ENCODE peak calls at places on chromosome 9, in nine cellular contexts. One of them, this sample, is unnamed.

GRCh38 chr9:29799227-29799626 is 2225.9 kb upstream of the C9orf72 start:
- DNase-seq in A549: no peak
- DNase-seq in cardiac fibroblast: no peak
- DNase-seq in adrenal gland: no peak
- DNase-seq in mucosa of descending colon: no peak
- DNase-seq in cardiac muscle cell: no peak
- DNase-seq in GM20000: no peak
- DNase-seq in body of pancreas: no peak
- DNase-seq in AG09319: no peak
- DNase-seq in this sample: no peak

GRCh38 chr9:72858089-72858912 is 94.6 kb downstream of the ALDH1A1 start:
- DNase-seq in GM20000: no peak
- DNase-seq in AG09319: no peak
- DNase-seq in mucosa of descending colon: no peak
- DNase-seq in cardiac muscle cell: no peak
- DNase-seq in body of pancreas: peak
- DNase-seq in cardiac fibroblast: peak
- DNase-seq in A549: peak
- DNase-seq in adrenal gland: peak
- DNase-seq in this sample: no peak

GRCh38 chr9:132069046-132069898 is 10.4 kb downstream of the MED27 start:
- DNase-seq in AG09319: no peak
- DNase-seq in adrenal gland: no peak
- DNase-seq in cardiac fibroblast: peak
- DNase-seq in GM20000: no peak
- DNase-seq in body of pancreas: no peak
- DNase-seq in cardiac muscle cell: no peak
- DNase-seq in A549: no peak
- DNase-seq in mucosa of descending colon: no peak
- DNase-seq in this sample: no peak

GRCh38 chr9:127878001-127878651 is 651 bp upstream of the AK1 start:
- DNase-seq in adrenal gland: no peak
- DNase-seq in body of pancreas: no peak
- DNase-seq in A549: no peak
- DNase-seq in AG09319: no peak
- DNase-seq in cardiac fibroblast: no peak
- DNase-seq in GM20000: no peak
- DNase-seq in cardiac muscle cell: peak
- DNase-seq in mucosa of descending colon: peak
- DNase-seq in this sample: no peak

GRCh38 chr9:113919825-113920224 is 43.7 kb downstream of the ZNF618 start:
- DNase-seq in cardiac muscle cell: no peak
- DNase-seq in GM20000: no peak
- DNase-seq in adrenal gland: no peak
- DNase-seq in mucosa of descending colon: no peak
- DNase-seq in body of pancreas: no peak
- DNase-seq in cardiac fibroblast: no peak
- DNase-seq in AG09319: no peak
- DNase-seq in A549: no peak
- DNase-seq in this sample: no peak

GRCh38 chr9:106874657-106875056 is 11.7 kb downstream of the ZNF462 start:
- DNase-seq in cardiac fibroblast: peak
- DNase-seq in AG09319: no peak
- DNase-seq in GM20000: no peak
- DNase-seq in cardiac muscle cell: no peak
- DNase-seq in mucosa of descending colon: no peak
- DNase-seq in adrenal gland: no peak
- DNase-seq in A549: no peak
- DNase-seq in body of pancreas: no peak
- DNase-seq in this sample: no peak

GRCh38 chr9:78005231-78006002 is 26.2 kb downstream of the GNAQ start:
- DNase-seq in adrenal gland: no peak
- DNase-seq in AG09319: no peak
- DNase-seq in GM20000: no peak
- DNase-seq in mucosa of descending colon: no peak
- DNase-seq in cardiac muscle cell: no peak
- DNase-seq in cardiac fibroblast: no peak
- DNase-seq in A549: no peak
- DNase-seq in body of pancreas: no peak
- DNase-seq in this sample: no peak

GRCh38 chr9:94076557-94076956 is 7.7 kb upstream of the PTPDC1 start:
- DNase-seq in adrenal gland: no peak
- DNase-seq in mucosa of descending colon: no peak
- DNase-seq in A549: no peak
- DNase-seq in cardiac fibroblast: no peak
- DNase-seq in cardiac muscle cell: no peak
- DNase-seq in body of pancreas: no peak
- DNase-seq in GM20000: no peak
- DNase-seq in AG09319: no peak
- DNase-seq in this sample: no peak

GRCh38 chr9:135889564-135890189 is 17.7 kb downstream of the CAMSAP1 start:
- DNase-seq in mucosa of descending colon: no peak
- DNase-seq in A549: no peak
- DNase-seq in AG09319: no peak
- DNase-seq in cardiac muscle cell: no peak
- DNase-seq in cardiac fibroblast: no peak
- DNase-seq in adrenal gland: no peak
- DNase-seq in GM20000: no peak
- DNase-seq in body of pancreas: no peak
- DNase-seq in this sample: no peak

GRCh38 chr9:132239518-132239917 is 77.7 kb downstream of the NTNG2 start:
- DNase-seq in mucosa of descending colon: no peak
- DNase-seq in cardiac fibroblast: no peak
- DNase-seq in A549: no peak
- DNase-seq in adrenal gland: no peak
- DNase-seq in GM20000: no peak
- DNase-seq in body of pancreas: no peak
- DNase-seq in AG09319: no peak
- DNase-seq in cardiac muscle cell: no peak
- DNase-seq in this sample: no peak

GRCh38 chr9:93244510-93245436 is 60.8 kb downstream of the WNK2 start:
- DNase-seq in GM20000: no peak
- DNase-seq in body of pancreas: peak
- DNase-seq in cardiac fibroblast: no peak
- DNase-seq in A549: no peak
- DNase-seq in cardiac muscle cell: no peak
- DNase-seq in AG09319: no peak
- DNase-seq in adrenal gland: no peak
- DNase-seq in mucosa of descending colon: peak
- DNase-seq in this sample: no peak

GRCh38 chr9:98235126-98235525 is 20.3 kb downstream of the TBC1D2 start:
- DNase-seq in A549: no peak
- DNase-seq in body of pancreas: no peak
- DNase-seq in cardiac muscle cell: no peak
- DNase-seq in adrenal gland: no peak
- DNase-seq in GM20000: no peak
- DNase-seq in mucosa of descending colon: no peak
- DNase-seq in cardiac fibroblast: no peak
- DNase-seq in AG09319: no peak
- DNase-seq in this sample: no peak

GRCh38 chr9:98236881-98237487 is 18.5 kb downstream of the TBC1D2 start:
- DNase-seq in GM20000: no peak
- DNase-seq in adrenal gland: no peak
- DNase-seq in A549: no peak
- DNase-seq in mucosa of descending colon: no peak
- DNase-seq in cardiac muscle cell: no peak
- DNase-seq in AG09319: no peak
- DNase-seq in body of pancreas: no peak
- DNase-seq in cardiac fibroblast: no peak
- DNase-seq in this sample: no peak

GRCh38 chr9:98231770-98232478 is 23.5 kb downstream of the TBC1D2 start:
- DNase-seq in cardiac muscle cell: no peak
- DNase-seq in mucosa of descending colon: no peak
- DNase-seq in AG09319: peak
- DNase-seq in A549: peak
- DNase-seq in cardiac fibroblast: peak
- DNase-seq in body of pancreas: no peak
- DNase-seq in GM20000: no peak
- DNase-seq in adrenal gland: peak
- DNase-seq in this sample: no peak

GRCh38 chr9:98232926-98233325 is 22.5 kb downstream of the TBC1D2 start:
- DNase-seq in AG09319: no peak
- DNase-seq in cardiac muscle cell: no peak
- DNase-seq in A549: no peak
- DNase-seq in GM20000: no peak
- DNase-seq in cardiac fibroblast: no peak
- DNase-seq in body of pancreas: no peak
- DNase-seq in mucosa of descending colon: no peak
- DNase-seq in adrenal gland: no peak
- DNase-seq in this sample: no peak

DNA sequence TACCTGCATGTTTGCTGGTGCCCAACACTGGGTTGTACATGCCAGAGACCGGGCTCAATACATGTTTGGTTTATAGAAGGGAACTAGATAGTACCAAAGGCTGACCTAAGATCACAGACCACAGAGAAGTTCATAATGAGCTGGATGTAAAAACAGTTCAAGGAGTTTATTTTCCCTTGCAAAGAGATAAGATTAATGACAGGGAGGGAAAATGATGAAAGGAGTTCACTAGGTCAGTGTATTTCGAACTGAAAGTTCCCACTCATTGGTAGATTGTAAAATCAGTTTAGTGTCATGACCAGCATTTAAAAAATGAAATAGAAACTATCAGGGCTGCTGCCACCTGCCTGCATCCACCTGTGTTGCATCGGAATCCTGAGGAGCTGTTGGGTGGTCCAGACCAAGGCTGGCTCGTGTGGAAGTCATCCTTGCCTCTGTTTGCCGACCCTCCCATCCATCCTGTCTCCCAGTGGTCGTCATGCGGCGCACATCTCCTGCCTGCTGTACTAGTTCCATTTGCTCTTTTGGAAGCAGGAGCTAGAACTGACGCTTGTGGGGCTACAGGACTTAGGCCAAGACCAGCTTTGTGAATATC is 21.1 kb downstream of the TBC1D2 start:
- DNase-seq in cardiac muscle cell: no peak
- DNase-seq in adrenal gland: no peak
- DNase-seq in AG09319: no peak
- DNase-seq in body of pancreas: no peak
- DNase-seq in cardiac fibroblast: no peak
- DNase-seq in A549: no peak
- DNase-seq in mucosa of descending colon: no peak
- DNase-seq in GM20000: no peak
- DNase-seq in this sample: no peak
- TF ChIP-seq CTCF in cardiac muscle cell: peak
- TF ChIP-seq CTCF in adrenal gland: no peak
- TF ChIP-seq CTCF in AG09319: no peak
- TF ChIP-seq CTCF in body of pancreas: no peak
- TF ChIP-seq CTCF in cardiac fibroblast: no peak
- TF ChIP-seq CTCF in A549: no peak
- TF ChIP-seq CTCF in mucosa of descending colon: no peak
- TF ChIP-seq CTCF in GM20000: no peak
- TF ChIP-seq CTCF in this sample: no peak

DNA sequence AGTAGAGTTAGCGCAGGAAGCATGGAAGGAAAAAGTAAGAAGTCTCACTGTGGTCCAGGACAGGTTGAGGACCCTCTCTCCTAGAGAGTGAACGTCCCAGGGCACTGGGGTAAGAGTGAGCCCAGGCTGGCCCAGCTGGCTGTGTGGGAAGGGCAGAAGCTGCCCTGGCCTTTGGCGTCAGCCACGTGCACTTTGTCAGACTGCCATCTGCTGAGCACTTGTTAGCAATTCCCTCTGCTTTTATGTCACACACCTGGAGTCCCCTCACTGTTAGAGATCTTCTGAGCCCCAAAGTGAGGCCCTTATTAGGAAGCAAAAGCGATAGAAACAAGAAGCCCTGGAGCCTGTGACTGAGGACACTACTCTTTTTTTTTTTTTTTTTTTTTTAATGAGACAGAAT is 79.1 kb downstream of the UGCG start:
- DNase-seq in AG09319: no peak
- DNase-seq in mucosa of descending colon: peak
- DNase-seq in body of pancreas: peak
- DNase-seq in cardiac fibroblast: no peak
- DNase-seq in cardiac muscle cell: no peak
- DNase-seq in GM20000: no peak
- DNase-seq in adrenal gland: peak
- DNase-seq in A549: peak
- DNase-seq in this sample: no peak
- TF ChIP-seq CTCF in AG09319: no peak
- TF ChIP-seq CTCF in mucosa of descending colon: no peak
- TF ChIP-seq CTCF in body of pancreas: no peak
- TF ChIP-seq CTCF in cardiac fibroblast: no peak
- TF ChIP-seq CTCF in cardiac muscle cell: no peak
- TF ChIP-seq CTCF in GM20000: no peak
- TF ChIP-seq CTCF in adrenal gland: no peak
- TF ChIP-seq CTCF in A549: peak
- TF ChIP-seq CTCF in this sample: no peak

DNA sequence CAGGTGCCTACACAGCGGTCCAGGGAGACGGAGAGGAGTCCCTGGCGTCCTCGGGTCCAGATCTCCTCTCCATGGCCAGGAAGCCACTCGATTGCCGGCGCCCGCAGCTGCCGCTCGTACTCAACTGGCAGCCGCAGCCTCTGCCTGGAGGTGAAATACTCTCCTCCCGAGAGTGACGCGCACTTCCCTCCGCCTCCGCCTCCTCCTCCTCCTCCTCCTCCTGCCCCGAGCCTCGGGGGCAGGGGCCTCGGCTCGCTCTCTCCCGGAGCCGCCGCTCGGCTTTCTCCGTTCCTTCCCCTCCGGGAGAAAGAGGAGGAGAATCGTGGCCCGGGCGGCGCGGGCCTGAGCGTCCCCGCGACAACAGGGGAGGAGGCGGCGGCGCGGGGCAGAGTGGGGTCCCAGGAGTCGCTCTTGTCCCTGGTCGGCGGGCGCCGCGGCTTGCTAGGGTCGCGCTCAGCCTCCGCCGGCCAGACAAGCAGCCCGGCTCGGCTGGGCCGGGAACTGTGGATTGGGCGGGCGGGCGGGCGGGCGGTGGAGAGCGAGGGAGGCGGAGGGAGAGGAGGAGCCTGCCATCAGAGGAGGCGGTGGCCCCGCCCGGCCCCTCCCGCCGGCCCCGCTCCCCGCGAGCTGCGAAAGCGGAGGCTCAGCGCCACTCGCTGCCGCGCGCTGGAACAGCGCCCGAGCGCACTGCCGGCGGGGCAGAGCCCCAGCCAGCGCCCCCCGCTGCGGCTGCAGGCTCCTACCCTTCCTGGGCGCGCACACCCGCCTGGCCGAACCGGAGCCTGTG is at the start of gene CEMIP2:
- DNase-seq in A549: peak
- DNase-seq in AG09319: peak
- DNase-seq in body of pancreas: peak
- DNase-seq in mucosa of descending colon: peak
- DNase-seq in cardiac muscle cell: peak
- DNase-seq in cardiac fibroblast: peak
- DNase-seq in GM20000: peak
- DNase-seq in adrenal gland: peak
- DNase-seq in this sample: peak
- TF ChIP-seq CTCF in A549: peak
- TF ChIP-seq CTCF in AG09319: peak
- TF ChIP-seq CTCF in body of pancreas: peak
- TF ChIP-seq CTCF in mucosa of descending colon: peak
- TF ChIP-seq CTCF in cardiac muscle cell: peak
- TF ChIP-seq CTCF in cardiac fibroblast: no peak
- TF ChIP-seq CTCF in GM20000: peak
- TF ChIP-seq CTCF in adrenal gland: peak
- TF ChIP-seq CTCF in this sample: no peak

DNA sequence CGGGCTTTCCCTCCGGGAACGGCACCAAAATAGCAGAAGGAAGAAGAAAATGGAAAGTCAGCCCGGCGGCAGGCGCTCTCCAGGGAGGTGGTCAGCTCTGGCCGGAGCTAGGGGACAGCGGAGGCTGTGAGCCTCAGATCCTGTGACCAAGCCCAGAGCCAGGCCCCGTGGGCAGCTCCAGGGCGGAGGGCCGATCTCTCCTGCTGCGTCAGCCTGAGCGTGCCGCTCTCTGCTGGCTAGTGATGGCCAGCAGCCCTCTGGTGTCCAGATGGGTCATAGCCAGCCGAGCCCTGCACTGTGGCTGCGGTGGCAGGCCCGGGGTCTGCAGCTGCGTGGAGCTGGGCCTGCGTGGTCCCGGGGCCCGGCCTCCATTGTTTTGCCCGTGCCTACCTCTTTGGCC is 16.9 kb upstream of the NRARP start:
- DNase-seq in cardiac muscle cell: peak
- DNase-seq in AG09319: peak
- DNase-seq in GM20000: peak
- DNase-seq in body of pancreas: peak
- DNase-seq in mucosa of descending colon: peak
- DNase-seq in adrenal gland: no peak
- DNase-seq in A549: peak
- DNase-seq in cardiac fibroblast: peak
- DNase-seq in this sample: peak
- TF ChIP-seq CTCF in cardiac muscle cell: no peak
- TF ChIP-seq CTCF in AG09319: peak
- TF ChIP-seq CTCF in GM20000: no peak
- TF ChIP-seq CTCF in body of pancreas: no peak
- TF ChIP-seq CTCF in mucosa of descending colon: no peak
- TF ChIP-seq CTCF in adrenal gland: no peak
- TF ChIP-seq CTCF in A549: no peak
- TF ChIP-seq CTCF in cardiac fibroblast: peak
- TF ChIP-seq CTCF in this sample: peak